ENCODE peak calls at places on chromosomes 6 and 20, in six cellular contexts. H is SK-N-SH, P is left ventricle myocardium inferior, U is tibial nerve, C is GM06990, J is OCI-LY7. L is an unnamed sample.

GRCh38 chr20:61934716-61935530 is 130.8 kb downstream of the TAF4 start:
- DNase-seq in H (no peak), P (no peak), U (peak; percentile 1), C (no peak), J (no peak), L (no peak)

GRCh38 chr20:6920991-6921613 is 153.6 kb downstream of the BMP2 start:
- DNase-seq in H (no peak), P (no peak), U (no peak), C (no peak), J (no peak), L (no peak)

GRCh38 chr6:158475344-158476302 is 84.3 kb upstream of the TMEM181 start:
- DNase-seq in H (no peak), P (no peak), U (no peak), C (peak; percentile 73), J (no peak), L (peak; percentile 92)

GRCh38 chr6:28383235-28384142 is 16.1 kb downstream of the ZSCAN12 start:
- DNase-seq in H (peak; percentile 50), P (peak; percentile 84), U (peak; percentile 65), C (peak; percentile 89), J (no peak), L (peak; percentile 86)

GRCh38 chr6:127510876-127511275 is 8.3 kb downstream of the MTCL3 start:
- DNase-seq in H (no peak), P (no peak), U (no peak), C (no peak), J (no peak), L (no peak)

GRCh38 chr6:29696147-29697129 is 15.5 kb upstream of the ZFP57 start:
- DNase-seq in H (no peak), P (no peak), U (no peak), C (no peak), J (no peak), L (peak; percentile 31)

GRCh38 chr6:106918128-106918527 is 56.4 kb downstream of the CD24 start:
- DNase-seq in H (no peak), P (no peak), U (no peak), C (no peak), J (no peak), L (no peak)

GRCh38 chr6:31246051-31246495 is 25.8 kb downstream of the HLA-C start:
- DNase-seq in H (no peak), P (no peak), U (no peak), C (no peak), J (no peak), L (no peak)

GRCh38 chr20:39880890-39881289 is 808.1 kb downstream of the MAFB start:
- DNase-seq in H (peak; percentile 8), P (no peak), U (no peak), C (no peak), J (no peak), L (peak; percentile 38)

GRCh38 chr6:1586861-1587450 is 22.8 kb upstream of the FOXC1 start:
- DNase-seq in H (no peak), P (no peak), U (no peak), C (no peak), J (no peak), L (no peak)

GRCh38 chr6:85470023-85470410 is 20.1 kb downstream of the NT5E start:
- DNase-seq in H (no peak), P (no peak), U (no peak), C (no peak), J (no peak), L (no peak)

GRCh38 chr6:98463629-98464028 is 370.7 kb upstream of the POU3F2 start:
- DNase-seq in H (no peak), P (no peak), U (no peak), C (no peak), J (no peak), L (no peak)

GRCh38 chr6:38495922-38496635 is 143.7 kb downstream of the BTBD9 start:
- DNase-seq in H (no peak), P (no peak), U (no peak), C (no peak), J (no peak), L (peak; percentile 71)

GRCh38 chr6:26249959-26250805 is 114.8 kb upstream of the BTN3A2 start:
- DNase-seq in H (peak; percentile 58), P (peak; percentile 31), U (no peak), C (peak; percentile 93), J (no peak), L (peak; percentile 95)

DNA sequence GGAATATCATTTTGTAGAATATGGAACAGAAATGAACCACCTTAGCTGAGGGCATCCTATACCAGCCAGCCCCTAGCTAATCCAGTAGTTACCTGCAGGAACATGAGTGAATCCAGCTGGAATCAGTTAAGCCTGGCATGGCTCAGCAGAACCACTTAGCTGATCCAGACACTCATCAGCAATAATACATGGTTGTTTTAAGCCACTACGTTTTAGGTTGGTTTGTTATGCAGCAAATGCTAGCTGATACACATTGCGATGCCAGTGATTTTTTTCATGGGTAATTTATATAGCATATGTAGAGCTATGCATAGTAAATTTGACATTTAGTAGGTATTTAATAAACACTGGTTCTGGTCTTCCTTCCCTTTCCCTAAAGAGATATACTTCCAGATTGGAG is 201.9 kb upstream of the JAG1 start:
- DNase-seq in H (no peak), P (no peak), U (no peak), C (no peak), J (no peak), L (no peak)
- TF ChIP-seq CTCF in H (no peak), P (no peak), U (no peak), C (no peak), J (no peak), L (no peak)

GRCh38 chr6:33114428-33114827 is 38.6 kb downstream of the HLA-DPB1 start:
- DNase-seq in H (no peak), P (no peak), U (no peak), C (no peak), J (peak; percentile 25), L (no peak)

GRCh38 chr6:33116417-33116816 is 40.6 kb downstream of the HLA-DPB1 start:
- DNase-seq in H (no peak), P (no peak), U (no peak), C (no peak), J (no peak), L (no peak)

GRCh38 chr6:33117826-33118277 is 42.1 kb downstream of the HLA-DPB1 start:
- DNase-seq in H (no peak), P (no peak), U (no peak), C (no peak), J (no peak), L (no peak)

GRCh38 chr6:33118525-33119123 is 42.8 kb downstream of the HLA-DPB1 start:
- DNase-seq in H (peak; percentile 46), P (no peak), U (no peak), C (no peak), J (peak; percentile 78), L (peak; percentile 66)

DNA sequence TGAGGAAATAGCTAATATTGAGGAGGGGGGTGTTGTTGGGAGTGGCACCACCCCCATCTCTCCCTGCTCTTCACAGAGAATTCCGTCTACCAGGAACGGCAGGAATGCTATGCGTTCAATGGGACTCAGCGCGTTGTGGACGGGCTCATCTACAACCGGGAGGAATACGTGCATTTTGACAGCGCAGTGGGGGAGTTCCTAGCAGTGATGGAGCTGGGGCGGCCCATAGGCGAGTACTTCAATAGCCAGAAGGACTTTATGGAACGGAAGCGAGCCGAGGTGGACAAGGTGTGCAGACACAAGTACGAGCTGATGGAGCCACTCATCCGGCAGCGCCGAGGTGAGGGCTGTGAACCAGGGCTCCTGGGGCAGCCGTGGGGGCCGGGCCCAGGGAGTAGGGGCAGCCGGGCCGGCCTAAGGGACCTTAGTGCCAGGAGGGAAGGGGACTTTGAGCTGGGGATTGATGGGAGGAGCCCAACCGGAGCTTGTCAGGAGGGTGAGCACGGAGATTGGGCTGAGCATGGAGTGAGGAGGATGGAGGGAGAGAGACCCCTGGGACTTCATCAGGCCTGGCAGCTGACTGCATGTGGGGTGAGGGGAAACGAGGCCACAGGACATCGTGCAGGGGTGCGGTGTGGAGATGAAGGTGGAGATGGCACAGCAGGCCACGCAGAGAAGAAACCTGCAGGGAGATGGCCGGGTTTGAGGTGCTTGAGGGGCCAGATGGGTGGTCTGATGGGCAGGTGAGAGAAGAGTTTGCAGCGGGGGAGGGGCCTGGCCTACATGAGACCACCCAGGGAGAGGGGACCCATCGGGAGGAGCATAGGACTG is 41.3 kb downstream of the HLA-DPB1 start:
- DNase-seq in H (peak; percentile 19), P (no peak), U (no peak), C (no peak), J (no peak), L (no peak)
- H3K4me3 ChIP-seq in H (no peak overlapping the region), P (no peak overlapping the region), U (no peak overlapping the region), C (no peak overlapping the region), J (no peak overlapping the region), L (no peak overlapping the region)

GRCh38 chr6:129195666-129196065 is 312.7 kb downstream of the LAMA2 start:
- DNase-seq in H (no peak), P (no peak), U (no peak), C (no peak), J (no peak), L (no peak)
- TF ChIP-seq CTCF in H (no peak), P (no peak), U (no peak), C (no peak), J (no peak), L (no peak)

DNA sequence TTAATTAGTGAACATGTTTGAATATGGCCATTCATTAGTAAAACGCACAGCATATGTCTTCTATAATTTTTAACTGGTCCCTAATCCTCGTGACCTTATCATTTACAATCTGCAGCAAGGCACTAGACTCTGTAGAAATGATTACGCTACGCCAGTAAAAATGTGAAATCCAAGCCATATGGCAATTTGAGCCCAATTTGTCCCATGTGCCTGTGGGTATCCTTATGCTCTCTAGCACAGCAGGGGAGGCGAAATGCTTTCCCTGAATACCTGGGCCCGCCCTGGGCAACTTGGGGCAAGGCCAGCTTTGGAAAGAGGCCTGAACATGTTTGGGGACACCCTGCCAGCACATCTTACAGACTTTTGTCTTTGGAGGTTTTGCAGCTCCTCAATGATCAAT is 122.7 kb upstream of the AGPAT4 start:
- DNase-seq in H (no peak), P (no peak), U (no peak), C (no peak), J (no peak), L (no peak)
- H3K4me3 ChIP-seq in H (no peak overlapping the region), P (no peak overlapping the region), U (no peak overlapping the region), C (no peak overlapping the region), J (no peak overlapping the region), L (no peak overlapping the region)

GRCh38 chr6:132768051-132768517 is 10.4 kb upstream of the VNN2 start:
- DNase-seq in H (peak; percentile 3), P (peak; percentile 16), U (peak; percentile 13), C (peak; percentile 61), J (peak; percentile 59), L (peak; percentile 72)
- TF ChIP-seq CTCF in H (peak; percentile 32), P (peak; percentile 55), U (peak; percentile 6), C (peak; percentile 68), J (peak; percentile 88), L (peak; percentile 58)

GRCh38 chr6:80217799-80218198 is 111.3 kb downstream of the BCKDHB start:
- DNase-seq in H (no peak), P (no peak), U (no peak), C (no peak), J (no peak), L (no peak)
- H3K4me3 ChIP-seq in H (no peak overlapping the region), P (no peak overlapping the region), U (no peak overlapping the region), C (no peak overlapping the region), J (no peak overlapping the region), L (no peak overlapping the region)

DNA sequence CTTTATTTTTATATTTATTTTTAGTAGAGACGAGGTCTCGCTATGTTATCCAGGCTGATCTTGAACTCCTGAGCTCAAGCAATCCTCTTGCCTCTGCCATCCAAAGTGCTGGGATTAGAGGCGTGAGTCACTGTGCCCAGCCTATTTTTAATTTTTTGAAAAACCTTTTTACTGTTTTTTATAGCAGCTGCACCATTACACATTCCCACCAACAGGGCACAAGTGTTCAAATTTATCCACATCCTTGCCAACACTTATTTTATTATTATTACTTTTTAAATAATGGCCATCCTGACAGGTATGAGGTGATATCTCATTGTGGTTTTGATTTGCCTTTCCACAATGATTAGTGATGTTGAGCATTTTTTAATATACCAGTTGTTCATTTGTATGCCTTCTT is 42.5 kb downstream of the PACSIN1 start:
- DNase-seq in H (no peak), P (no peak), U (no peak), C (no peak), J (no peak), L (no peak)
- TF ChIP-seq CTCF in H (peak; percentile 20), P (no peak), U (no peak), C (no peak), J (no peak), L (no peak)